ENCODE peak calls at places on chromosomes 16 and 17, in eight cellular contexts. G is prostate gland; N is mucosa of gallbladder; Q is AG04450; K is neuronal stem cell; Z is HuH-7.5; H is stimulated activated CD8-positive, alpha-beta memory T cell treated with anti-CD3 and anti-CD28 coated beads, Interleukin-15, amount 100 ng/mL, for 4 hours; P is skeletal muscle cell. Y is an unnamed sample.

GRCh38 chr17:82946081-82946480 is 106.3 kb upstream of the ZNF750 start:
- DNase-seq in Q (no peak), K (no peak), N (no peak), P (no peak), H (no peak), G (no peak), Z (no peak), Y (no peak)

GRCh38 chr16:89355686-89356085 is 134.7 kb downstream of the ANKRD11 start:
- DNase-seq in K (no peak), Z (no peak), Q (no peak), H (no peak), G (no peak), P (no peak), N (no peak), Y (no peak)

GRCh38 chr17:73549841-73550430 is 94.3 kb downstream of the SDK2 start:
- DNase-seq in Q (no peak), Z (no peak), H (no peak), P (no peak), G (no peak), K (no peak), N (no peak), Y (no peak)

GRCh38 chr17:82930924-82931695 is 91.3 kb upstream of the ZNF750 start:
- DNase-seq in P (no peak), K (no peak), H (no peak), Z (no peak), G (no peak), N (no peak), Q (no peak), Y (no peak)

GRCh38 chr17:80069886-80070177 is 31.5 kb upstream of the GAA start:
- DNase-seq in G (no peak), H (no peak), Z (no peak), P (no peak), Q (no peak), K (no peak), N (no peak), Y (no peak)

GRCh38 chr16:72992142-72992601 is 55.8 kb downstream of the ZFHX3 start:
- DNase-seq in G (no peak), K (peak; percentile 81), H (no peak), Q (no peak), Z (no peak), P (no peak), N (no peak), Y (no peak)

GRCh38 chr16:10581507-10581906 is 1.1 kb upstream of the EMP2 start:
- DNase-seq in N (no peak), Q (no peak), G (no peak), P (no peak), K (no peak), Z (no peak), H (no peak), Y (no peak)

GRCh38 chr16:50741225-50741807 is 570 bp upstream of the CYLD start:
- DNase-seq in H (no peak), K (no peak), Z (no peak), N (no peak), P (no peak), Q (no peak), G (no peak), Y (no peak)

Y was measured in NCI-H1930.